ENCODE peak calls at places on chromosomes 7 and 10, in nine cellular contexts. One of them, this sample, is unnamed.

GRCh38 chr7:84786073-84786472 is 400.8 kb downstream of the SEMA3D start:
- DNase-seq in HCT116: no peak
- DNase-seq in neural progenitor cell: no peak
- DNase-seq in suprapubic skin: no peak
- DNase-seq in HFFc6: no peak
- DNase-seq in GM13976: no peak
- DNase-seq in AG04450: no peak
- DNase-seq in DND-41: no peak
- DNase-seq in adrenal gland: no peak
- DNase-seq in this sample: no peak

GRCh38 chr7:359776-360361 is 69.9 kb downstream of the FOXL3 start:
- DNase-seq in neural progenitor cell: no peak
- DNase-seq in suprapubic skin: no peak
- DNase-seq in AG04450: no peak
- DNase-seq in HFFc6: no peak
- DNase-seq in GM13976: no peak
- DNase-seq in HCT116: no peak
- DNase-seq in adrenal gland: no peak
- DNase-seq in DND-41: peak
- DNase-seq in this sample: no peak

GRCh38 chr10:86944471-86944870 is 12.9 kb downstream of the MMRN2 start:
- DNase-seq in DND-41: no peak
- DNase-seq in neural progenitor cell: no peak
- DNase-seq in HFFc6: no peak
- DNase-seq in suprapubic skin: peak
- DNase-seq in AG04450: no peak
- DNase-seq in GM13976: no peak
- DNase-seq in adrenal gland: no peak
- DNase-seq in HCT116: no peak
- DNase-seq in this sample: no peak

GRCh38 chr7:134444198-134444960 is 14.5 kb downstream of the AKR1B1 start:
- DNase-seq in HCT116: no peak
- DNase-seq in suprapubic skin: no peak
- DNase-seq in GM13976: no peak
- DNase-seq in AG04450: no peak
- DNase-seq in adrenal gland: peak
- DNase-seq in DND-41: no peak
- DNase-seq in HFFc6: no peak
- DNase-seq in neural progenitor cell: no peak
- DNase-seq in this sample: no peak

GRCh38 chr7:119929891-119930290 is 343.1 kb upstream of the KCND2 start:
- DNase-seq in neural progenitor cell: no peak
- DNase-seq in suprapubic skin: no peak
- DNase-seq in adrenal gland: no peak
- DNase-seq in HCT116: no peak
- DNase-seq in GM13976: no peak
- DNase-seq in AG04450: no peak
- DNase-seq in HFFc6: no peak
- DNase-seq in DND-41: no peak
- DNase-seq in this sample: no peak

GRCh38 chr7:14682910-14683465 is 219.6 kb downstream of the DGKB start:
- DNase-seq in AG04450: no peak
- DNase-seq in adrenal gland: no peak
- DNase-seq in neural progenitor cell: no peak
- DNase-seq in HCT116: no peak
- DNase-seq in HFFc6: no peak
- DNase-seq in DND-41: no peak
- DNase-seq in suprapubic skin: no peak
- DNase-seq in GM13976: no peak
- DNase-seq in this sample: no peak

GRCh38 chr7:140645166-140645565 is 4.6 kb upstream of the DENND2A start:
- DNase-seq in GM13976: no peak
- DNase-seq in suprapubic skin: peak
- DNase-seq in DND-41: no peak
- DNase-seq in HCT116: no peak
- DNase-seq in adrenal gland: no peak
- DNase-seq in HFFc6: no peak
- DNase-seq in AG04450: no peak
- DNase-seq in neural progenitor cell: peak
- DNase-seq in this sample: no peak

GRCh38 chr7:134789967-134790685 is 10.7 kb downstream of the CALD1 start:
- DNase-seq in DND-41: no peak
- DNase-seq in neural progenitor cell: no peak
- DNase-seq in suprapubic skin: no peak
- DNase-seq in GM13976: no peak
- DNase-seq in HFFc6: no peak
- DNase-seq in HCT116: no peak
- DNase-seq in AG04450: peak
- DNase-seq in adrenal gland: no peak
- DNase-seq in this sample: no peak

GRCh38 chr7:53422291-53422690 is 386.9 kb downstream of the POM121L12 start:
- DNase-seq in HCT116: no peak
- DNase-seq in AG04450: no peak
- DNase-seq in DND-41: no peak
- DNase-seq in HFFc6: no peak
- DNase-seq in neural progenitor cell: no peak
- DNase-seq in adrenal gland: peak
- DNase-seq in GM13976: no peak
- DNase-seq in suprapubic skin: no peak
- DNase-seq in this sample: no peak

GRCh38 chr7:96316949-96317348 is 4.9 kb downstream of the SLC25A13 start:
- DNase-seq in adrenal gland: no peak
- DNase-seq in HCT116: no peak
- DNase-seq in DND-41: no peak
- DNase-seq in neural progenitor cell: no peak
- DNase-seq in suprapubic skin: no peak
- DNase-seq in GM13976: no peak
- DNase-seq in AG04450: no peak
- DNase-seq in HFFc6: no peak
- DNase-seq in this sample: no peak

GRCh38 chr7:43572516-43573049 is 10.3 kb upstream of the STK17A start:
- DNase-seq in adrenal gland: peak
- DNase-seq in suprapubic skin: no peak
- DNase-seq in HCT116: peak
- DNase-seq in GM13976: no peak
- DNase-seq in AG04450: peak
- DNase-seq in DND-41: peak
- DNase-seq in HFFc6: peak
- DNase-seq in neural progenitor cell: no peak
- DNase-seq in this sample: no peak

GRCh38 chr10:52747680-52748079 is 24.9 kb downstream of the MBL2 start:
- DNase-seq in DND-41: no peak
- DNase-seq in HFFc6: no peak
- DNase-seq in HCT116: no peak
- DNase-seq in GM13976: no peak
- DNase-seq in AG04450: no peak
- DNase-seq in adrenal gland: no peak
- DNase-seq in neural progenitor cell: no peak
- DNase-seq in suprapubic skin: no peak
- DNase-seq in this sample: no peak

DNA sequence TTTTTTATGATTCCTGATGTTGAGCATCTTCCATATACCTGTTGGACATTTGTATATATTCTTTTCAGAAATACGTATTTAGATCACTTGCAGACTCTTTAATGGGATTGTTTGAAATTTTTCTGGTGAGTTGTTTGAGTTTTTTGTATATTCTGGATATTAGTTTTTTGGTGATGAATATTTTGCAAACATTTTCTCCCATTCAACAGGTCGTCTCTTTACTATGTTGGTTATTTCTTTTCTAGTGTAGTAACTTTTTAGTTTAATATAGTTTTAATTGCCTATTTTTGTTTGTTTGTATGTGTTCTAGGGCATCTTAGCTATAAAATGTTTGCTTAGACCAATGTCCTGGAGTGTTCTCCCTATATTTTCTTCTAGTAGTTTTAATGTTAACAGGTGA is 72.7 kb downstream of the ZWINT start:
- DNase-seq in neural progenitor cell: no peak
- DNase-seq in GM13976: no peak
- DNase-seq in AG04450: no peak
- DNase-seq in adrenal gland: no peak
- DNase-seq in DND-41: no peak
- DNase-seq in HFFc6: no peak
- DNase-seq in HCT116: no peak
- DNase-seq in suprapubic skin: no peak
- DNase-seq in this sample: no peak
- TF ChIP-seq CTCF in neural progenitor cell: no peak
- TF ChIP-seq CTCF in GM13976: no peak
- TF ChIP-seq CTCF in AG04450: no peak
- TF ChIP-seq CTCF in adrenal gland: no peak
- TF ChIP-seq CTCF in DND-41: no peak
- TF ChIP-seq CTCF in HFFc6: no peak
- TF ChIP-seq CTCF in HCT116: no peak
- TF ChIP-seq CTCF in suprapubic skin: no peak
- TF ChIP-seq CTCF in this sample: no peak

DNA sequence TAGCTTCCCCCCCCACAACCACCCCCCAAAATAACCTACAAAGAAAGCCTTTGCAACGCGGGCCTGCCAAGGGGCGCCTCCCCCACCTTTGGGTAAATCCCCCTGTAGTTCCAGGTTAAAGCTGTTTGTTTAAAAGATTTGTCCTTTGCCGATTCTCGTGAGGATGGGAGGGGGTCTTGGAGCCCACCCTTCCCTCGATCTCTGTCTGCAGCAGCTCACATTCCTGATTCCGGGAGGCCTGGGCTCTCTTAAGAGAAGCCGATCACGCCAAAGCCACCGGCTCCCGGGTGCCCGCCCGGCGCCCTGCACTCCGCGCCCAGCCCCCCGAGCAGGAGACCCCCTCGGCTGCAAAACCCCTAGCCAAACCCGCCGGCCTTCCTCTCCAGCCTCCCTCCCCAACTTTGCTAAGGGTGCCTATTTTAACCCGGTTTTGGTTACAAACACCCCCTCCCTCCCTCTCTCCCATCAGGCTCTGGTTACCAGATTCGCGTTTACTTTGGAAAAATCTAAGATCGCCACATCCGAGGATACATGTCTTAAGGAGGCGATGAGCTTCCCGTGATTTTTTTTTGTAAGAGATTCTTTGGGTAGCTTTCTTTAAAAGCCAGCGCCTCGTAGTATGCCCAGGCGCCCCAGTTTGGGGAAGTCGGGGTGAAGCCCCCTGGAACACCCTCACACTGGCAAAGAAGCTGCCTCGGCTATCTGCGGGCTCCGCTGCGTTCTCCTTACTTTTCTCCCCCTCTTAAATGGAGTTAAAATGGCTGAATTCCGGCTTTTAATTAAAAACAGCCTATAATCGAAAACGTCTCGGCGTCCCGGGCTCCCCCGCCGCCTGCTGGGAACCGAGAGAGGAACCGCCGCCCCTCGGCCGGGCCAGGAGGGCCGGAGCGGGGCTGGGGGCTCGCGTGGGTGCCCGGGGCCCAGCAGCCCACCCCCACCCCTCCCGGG is 1.0 kb downstream of the TNRC18 start:
- DNase-seq in DND-41: peak
- DNase-seq in HCT116: no peak
- DNase-seq in adrenal gland: peak
- DNase-seq in AG04450: no peak
- DNase-seq in suprapubic skin: no peak
- DNase-seq in GM13976: peak
- DNase-seq in neural progenitor cell: peak
- DNase-seq in HFFc6: peak
- DNase-seq in this sample: peak
- TF ChIP-seq CTCF in DND-41: no peak
- TF ChIP-seq CTCF in HCT116: no peak
- TF ChIP-seq CTCF in adrenal gland: no peak
- TF ChIP-seq CTCF in AG04450: peak
- TF ChIP-seq CTCF in suprapubic skin: no peak
- TF ChIP-seq CTCF in GM13976: no peak
- TF ChIP-seq CTCF in neural progenitor cell: no peak
- TF ChIP-seq CTCF in HFFc6: peak
- TF ChIP-seq CTCF in this sample: no peak

GRCh38 chr10:95243318-95243617 is 47.5 kb downstream of the PDLIM1 start:
- DNase-seq in GM13976: no peak
- DNase-seq in neural progenitor cell: no peak
- DNase-seq in adrenal gland: no peak
- DNase-seq in DND-41: no peak
- DNase-seq in HFFc6: no peak
- DNase-seq in HCT116: no peak
- DNase-seq in AG04450: no peak
- DNase-seq in suprapubic skin: no peak
- DNase-seq in this sample: no peak
- TF ChIP-seq CTCF in GM13976: no peak
- TF ChIP-seq CTCF in neural progenitor cell: no peak
- TF ChIP-seq CTCF in adrenal gland: no peak
- TF ChIP-seq CTCF in DND-41: no peak
- TF ChIP-seq CTCF in HFFc6: peak
- TF ChIP-seq CTCF in HCT116: no peak
- TF ChIP-seq CTCF in AG04450: no peak
- TF ChIP-seq CTCF in suprapubic skin: no peak
- TF ChIP-seq CTCF in this sample: no peak

GRCh38 chr10:31706921-31707571 is 221.6 kb downstream of the ARHGAP12 start:
- DNase-seq in GM13976: no peak
- DNase-seq in AG04450: no peak
- DNase-seq in neural progenitor cell: peak
- DNase-seq in HCT116: no peak
- DNase-seq in DND-41: peak
- DNase-seq in suprapubic skin: no peak
- DNase-seq in HFFc6: no peak
- DNase-seq in adrenal gland: no peak
- DNase-seq in this sample: no peak

GRCh38 chr10:31707578-31708411 is 220.8 kb downstream of the ARHGAP12 start:
- DNase-seq in AG04450: peak
- DNase-seq in GM13976: peak
- DNase-seq in adrenal gland: peak
- DNase-seq in HCT116: no peak
- DNase-seq in neural progenitor cell: peak
- DNase-seq in suprapubic skin: no peak
- DNase-seq in DND-41: peak
- DNase-seq in HFFc6: peak
- DNase-seq in this sample: no peak

GRCh38 chr10:31709501-31709900 is 219.1 kb downstream of the ARHGAP12 start:
- DNase-seq in HFFc6: no peak
- DNase-seq in adrenal gland: no peak
- DNase-seq in neural progenitor cell: no peak
- DNase-seq in GM13976: no peak
- DNase-seq in AG04450: no peak
- DNase-seq in DND-41: no peak
- DNase-seq in suprapubic skin: no peak
- DNase-seq in HCT116: no peak
- DNase-seq in this sample: no peak

GRCh38 chr10:31708513-31708912 is 220.1 kb downstream of the ARHGAP12 start:
- DNase-seq in adrenal gland: no peak
- DNase-seq in HCT116: no peak
- DNase-seq in HFFc6: no peak
- DNase-seq in suprapubic skin: no peak
- DNase-seq in neural progenitor cell: peak
- DNase-seq in DND-41: no peak
- DNase-seq in AG04450: no peak
- DNase-seq in GM13976: no peak
- DNase-seq in this sample: no peak

DNA sequence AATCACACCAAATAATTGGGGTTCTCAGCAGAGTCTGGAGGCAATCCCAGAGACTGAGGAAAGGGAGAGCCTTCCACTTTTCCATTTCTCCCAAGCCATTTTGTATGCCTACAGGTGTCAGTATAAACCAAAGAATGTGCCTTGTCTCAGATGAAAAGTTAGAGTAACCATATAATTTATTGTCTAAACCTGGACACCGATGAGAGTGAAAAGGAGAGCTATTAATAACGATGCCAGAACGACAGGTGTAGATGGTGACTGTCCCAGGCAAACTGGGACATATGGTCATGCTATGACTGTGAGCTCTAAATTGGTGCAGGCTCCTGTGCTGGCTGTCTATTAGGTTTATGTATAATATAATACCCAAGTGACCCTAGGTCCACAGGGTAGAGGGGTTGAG is 219.6 kb downstream of the ARHGAP12 start:
- DNase-seq in HFFc6: no peak
- DNase-seq in DND-41: no peak
- DNase-seq in suprapubic skin: no peak
- DNase-seq in neural progenitor cell: no peak
- DNase-seq in adrenal gland: no peak
- DNase-seq in GM13976: no peak
- DNase-seq in HCT116: no peak
- DNase-seq in AG04450: no peak
- DNase-seq in this sample: no peak
- TF ChIP-seq CTCF in HFFc6: peak
- TF ChIP-seq CTCF in DND-41: no peak
- TF ChIP-seq CTCF in suprapubic skin: no peak
- TF ChIP-seq CTCF in neural progenitor cell: peak
- TF ChIP-seq CTCF in adrenal gland: no peak
- TF ChIP-seq CTCF in GM13976: no peak
- TF ChIP-seq CTCF in HCT116: peak
- TF ChIP-seq CTCF in AG04450: peak
- TF ChIP-seq CTCF in this sample: no peak

This sample was measured in activated B cell treated with CpG ODN at 0.5 μM for 24 hours.